ENCODE peak calls at places on chromosome 6, in four cellular contexts. P, O, A and W are unnamed samples.

GRCh38 chr6:151240861-151241642 is 1.3 kb downstream of the AKAP12 start:
- DNase-seq in O (peak; percentile 76), P (peak; percentile 28), A (peak; percentile 35), W (peak; percentile 77)

GRCh38 chr6:13446371-13446770 is 41.0 kb downstream of the GFOD1 start:
- DNase-seq in P (no peak), A (no peak), O (peak; percentile 42), W (no peak)

GRCh38 chr6:52693777-52694176 is 22.9 kb downstream of the TMEM14A start:
- DNase-seq in P (no peak), O (no peak), A (no peak), W (no peak)

GRCh38 chr6:77397561-77397960 is 65.7 kb downstream of the HTR1B start:
- DNase-seq in A (no peak), O (no peak), P (no peak), W (no peak)

GRCh38 chr6:81895511-81896185 is 143.2 kb upstream of the TENT5A start:
- DNase-seq in P (no peak), O (peak; percentile 78), A (no peak), W (no peak)

GRCh38 chr6:128725271-128726233 is 157.4 kb upstream of the LAMA2 start:
- DNase-seq in P (peak; percentile 11), O (no peak), A (peak; percentile 11), W (no peak)

GRCh38 chr6:97841763-97842162 is 558.7 kb upstream of the MMS22L start:
- DNase-seq in A (no peak), O (no peak), P (no peak), W (no peak)

GRCh38 chr6:170102038-170102437 is 188.8 kb downstream of the DLL1 start:
- DNase-seq in P (no peak), A (no peak), O (peak; percentile 34), W (peak; percentile 0)

GRCh38 chr6:36383608-36384007 is 3.9 kb downstream of the ETV7 start:
- DNase-seq in O (no peak), A (peak; percentile 10), P (no peak), W (no peak)

GRCh38 chr6:142943746-142944125 is 1.2 kb downstream of the HIVEP2 start:
- DNase-seq in P (no peak), A (peak; percentile 38), O (peak; percentile 59), W (peak; percentile 42)

GRCh38 chr6:7129784-7130569 is 22.2 kb downstream of the RREB1 start:
- DNase-seq in O (peak; percentile 29), P (no peak), A (peak; percentile 66), W (no peak)

GRCh38 chr6:170067923-170068360 is 222.9 kb downstream of the DLL1 start:
- DNase-seq in A (no peak), O (peak; percentile 34), P (no peak), W (no peak)

GRCh38 chr6:42403831-42404230 is 47.9 kb downstream of the TRERF1 start:
- DNase-seq in A (no peak), P (no peak), O (peak; percentile 57), W (peak; percentile 46)

GRCh38 chr6:135105710-135106109 is 51.1 kb upstream of the HBS1L start:
- DNase-seq in O (no peak), P (no peak), A (no peak), W (no peak)

GRCh38 chr6:12286381-12287132 is 3.6 kb upstream of the EDN1 start:
- DNase-seq in P (no peak), O (no peak), A (no peak), W (no peak)

GRCh38 chr6:45830441-45831139 is 185.1 kb downstream of the CLIC5 start:
- DNase-seq in A (peak; percentile 77), O (peak; percentile 81), P (no peak), W (no peak)

GRCh38 chr6:19210849-19211590 is 626.1 kb upstream of the ID4 start:
- DNase-seq in O (peak; percentile 62), A (peak; percentile 6), P (no peak), W (peak; percentile 26)

GRCh38 chr6:169263836-169264608 is 10.4 kb upstream of the THBS2 start:
- DNase-seq in P (no peak), O (peak; percentile 52), A (no peak), W (peak; percentile 16)

GRCh38 chr6:128882991-128883571 is at the start of gene LAMA2:
- DNase-seq in A (no peak), O (peak; percentile 95), P (no peak), W (peak; percentile 92)

GRCh38 chr6:18613511-18613910 is 226.4 kb downstream of the RNF144B start:
- DNase-seq in P (no peak), A (no peak), O (no peak), W (no peak)

GRCh38 chr6:53373638-53374037 is 24.9 kb upstream of the ELOVL5 start:
- DNase-seq in O (no peak), A (no peak), P (no peak), W (no peak)

GRCh38 chr6:168496932-168497331 is 55.9 kb downstream of the SMOC2 start:
- DNase-seq in P (no peak), O (no peak), A (no peak), W (peak; percentile 69)

GRCh38 chr6:56450882-56451739 is 191.6 kb downstream of the DST start:
- DNase-seq in P (no peak), A (no peak), O (no peak), W (no peak)

GRCh38 chr6:65671922-65672321 is 35.1 kb downstream of the EYS start:
- DNase-seq in A (no peak), O (peak; percentile 63), P (no peak), W (peak; percentile 71)

GRCh38 chr6:139290787-139291294 is 957 bp downstream of the TXLNB start:
- DNase-seq in P (peak; percentile 93), O (no peak), A (peak; percentile 32), W (no peak)

GRCh38 chr6:49979584-49979983 is 10.2 kb upstream of the DEFB113 start:
- DNase-seq in O (no peak), P (no peak), A (no peak), W (no peak)

GRCh38 chr6:158322724-158323560 is 10.7 kb downstream of the TULP4 start:
- DNase-seq in O (no peak), P (no peak), A (no peak), W (no peak)

GRCh38 chr6:145276746-145277145 is 458.6 kb downstream of the EPM2A start:
- DNase-seq in P (no peak), O (no peak), A (no peak), W (no peak)

GRCh38 chr6:6751615-6752014 is 163.1 kb downstream of the LY86 start:
- DNase-seq in O (no peak), A (no peak), P (no peak), W (peak; percentile 20)

GRCh38 chr6:5461365-5461764 is 200.1 kb downstream of the FARS2 start:
- DNase-seq in O (no peak), P (no peak), A (no peak), W (no peak)

GRCh38 chr6:134026597-134026996 is 25.8 kb downstream of the SLC2A12 start:
- DNase-seq in O (no peak), A (no peak), P (no peak), W (no peak)

GRCh38 chr6:168045141-168045691 is 33.8 kb downstream of the FRMD1 start:
- DNase-seq in A (no peak), P (no peak), O (peak; percentile 62), W (peak; percentile 43)

GRCh38 chr6:27495386-27496135 is 22.7 kb upstream of the ZNF184 start:
- DNase-seq in P (no peak), A (peak; percentile 76), O (peak; percentile 91), W (peak; percentile 97)

GRCh38 chr6:73680289-73680688 is 15.7 kb upstream of the CD109 start:
- DNase-seq in A (no peak), O (no peak), P (no peak), W (no peak)